ENCODE peak calls at places on chromosomes 16 and 17, in six cellular contexts. W, V, A, U, X and Q are unnamed samples.

GRCh38 chr17:30586818-30587595 is 109.8 kb downstream of the GOSR1 start:
- DNase-seq in W (no peak), V (peak; percentile 86), A (no peak), U (no peak), X (no peak), Q (no peak)

GRCh38 chr17:28327709-28328108 is 7.6 kb downstream of the IFT20 start:
- DNase-seq in W (no peak), V (peak; percentile 37), A (no peak), U (no peak), X (no peak), Q (no peak)

GRCh38 chr16:29943846-29944669 is 17.8 kb upstream of the TMEM219 start:
- DNase-seq in W (no peak), V (peak; percentile 99), A (peak; percentile 74), U (no peak), X (peak; percentile 27), Q (peak; percentile 94)

GRCh38 chr16:15873737-15874136 is 14.7 kb downstream of the CEP20 start:
- DNase-seq in W (no peak), V (no peak), A (no peak), U (no peak), X (no peak), Q (no peak)

GRCh38 chr16:2897110-2897509 is 14.1 kb downstream of the FLYWCH2 start:
- DNase-seq in W (no peak), V (peak; percentile 58), A (no peak), U (no peak), X (no peak), Q (no peak)

GRCh38 chr16:4393243-4393606 is 21.6 kb downstream of the VASN start:
- DNase-seq in W (no peak), V (no peak), A (no peak), U (peak; percentile 54), X (no peak), Q (no peak)

GRCh38 chr16:47139561-47140185 is 4.1 kb downstream of the NETO2 start:
- DNase-seq in W (no peak), V (peak; percentile 13), A (no peak), U (no peak), X (no peak), Q (no peak)

GRCh38 chr17:58741121-58741625 is 14.5 kb upstream of the PPM1E start:
- DNase-seq in W (no peak), V (peak; percentile 81), A (no peak), U (no peak), X (no peak), Q (peak; percentile 12)

GRCh38 chr16:82047787-82048186 is 12.7 kb downstream of the HSD17B2 start:
- DNase-seq in W (no peak), V (no peak), A (no peak), U (no peak), X (no peak), Q (no peak)
- H3K4me3 ChIP-seq in W (no peak overlapping the region), V (no peak overlapping the region), A (no peak overlapping the region), U (no peak overlapping the region), X (no peak overlapping the region), Q (no peak overlapping the region)

DNA sequence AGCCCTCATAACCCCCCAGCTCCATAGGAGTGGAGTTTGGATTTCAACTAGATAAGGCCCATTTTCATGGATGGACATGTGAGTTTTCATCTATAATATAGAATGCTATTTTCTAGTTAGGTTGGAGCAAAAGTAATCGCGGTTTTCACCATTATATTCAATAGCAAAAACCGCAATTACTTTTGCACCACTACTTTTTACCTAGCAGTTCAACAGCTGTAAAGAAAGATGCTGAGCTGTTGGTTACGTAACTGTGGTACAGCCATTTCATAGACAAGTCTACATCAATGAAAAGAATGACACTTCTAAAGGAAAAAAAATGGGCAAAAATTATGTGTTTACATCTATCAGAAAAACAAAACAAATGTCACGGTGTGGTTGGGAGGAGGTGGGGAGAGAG is 507.7 kb downstream of the MAF start:
- DNase-seq in W (no peak), V (no peak), A (no peak), U (no peak), X (no peak), Q (no peak)
- H3K4me1 ChIP-seq in W (peaks cover 50% of the 10 kb centered on the region), V (no peaks in the 10 kb centered on the region), A (no peaks in the 10 kb centered on the region), U (no peaks in the 10 kb centered on the region), X (peaks cover 15% of the 10 kb centered on the region), Q (no peaks in the 10 kb centered on the region)

DNA sequence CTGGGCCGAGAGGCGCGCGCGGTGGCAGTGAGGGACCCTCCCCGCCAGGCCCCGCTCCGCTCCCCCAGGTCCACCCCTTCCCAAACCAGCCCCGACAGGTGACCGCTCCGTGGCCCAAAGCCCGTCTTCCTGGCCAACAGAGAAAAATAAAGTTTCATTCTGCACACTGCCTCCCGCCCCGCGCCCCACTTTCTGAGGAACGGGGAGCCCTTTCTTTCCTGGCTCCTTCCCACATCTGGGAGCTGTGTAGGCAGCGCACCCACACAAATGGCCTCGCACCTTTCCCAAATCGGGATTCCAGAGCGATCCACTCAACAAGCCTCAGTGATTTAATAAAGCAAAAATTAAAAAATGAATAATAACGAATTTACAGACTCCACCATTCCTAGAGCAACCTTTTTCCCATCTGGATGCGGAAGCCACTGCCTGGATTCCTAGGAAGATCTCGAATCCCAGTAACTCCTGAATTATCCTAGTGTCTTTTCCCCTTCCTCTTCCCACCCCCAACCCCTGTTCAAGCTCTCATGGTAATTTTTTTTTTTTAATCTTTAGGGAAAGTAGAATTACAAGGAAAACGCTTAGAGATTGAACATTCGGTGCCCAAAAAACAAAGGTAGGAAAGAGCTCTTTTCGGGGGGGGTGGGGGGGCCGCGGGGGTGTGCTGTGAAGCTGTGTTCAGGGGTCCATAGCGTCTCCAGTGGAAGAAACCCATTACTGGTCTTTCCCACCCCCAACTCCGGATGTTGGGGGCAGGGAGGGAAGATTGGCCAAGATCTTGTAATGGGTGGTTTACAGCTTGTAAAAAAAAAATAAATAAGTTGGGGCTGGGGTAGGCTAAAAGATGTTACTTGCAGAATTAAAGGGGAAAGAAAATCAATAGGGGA is 1.6 kb downstream of the IGF2BP1 start:
- DNase-seq in W (no peak), V (peak; percentile 59), A (no peak), U (no peak), X (no peak), Q (peak; percentile 59)
- H3K4me3 ChIP-seq in W (no peak overlapping the region), V (peak overlapping the region; percentile 93), A (no peak overlapping the region), U (peak overlapping the region; percentile 12), X (no peak overlapping the region), Q (peak overlapping the region; percentile 82)

GRCh38 chr17:76453431-76453743 is 435 bp upstream of the UBE2O start:
- DNase-seq in W (no peak), V (no peak), A (no peak), U (no peak), X (no peak), Q (no peak)

GRCh38 chr17:76452646-76453430 is at the start of gene UBE2O:
- DNase-seq in W (peak; percentile 95), V (peak; percentile 80), A (peak; percentile 85), U (peak; percentile 64), X (peak; percentile 72), Q (peak; percentile 96)

GRCh38 chr17:76449126-76449525 is 3.8 kb downstream of the UBE2O start:
- DNase-seq in W (no peak), V (no peak), A (no peak), U (no peak), X (no peak), Q (no peak)

GRCh38 chr17:76452102-76452645 is 778 bp downstream of the UBE2O start:
- DNase-seq in W (peak; percentile 14), V (no peak), A (no peak), U (no peak), X (no peak), Q (no peak)

DNA sequence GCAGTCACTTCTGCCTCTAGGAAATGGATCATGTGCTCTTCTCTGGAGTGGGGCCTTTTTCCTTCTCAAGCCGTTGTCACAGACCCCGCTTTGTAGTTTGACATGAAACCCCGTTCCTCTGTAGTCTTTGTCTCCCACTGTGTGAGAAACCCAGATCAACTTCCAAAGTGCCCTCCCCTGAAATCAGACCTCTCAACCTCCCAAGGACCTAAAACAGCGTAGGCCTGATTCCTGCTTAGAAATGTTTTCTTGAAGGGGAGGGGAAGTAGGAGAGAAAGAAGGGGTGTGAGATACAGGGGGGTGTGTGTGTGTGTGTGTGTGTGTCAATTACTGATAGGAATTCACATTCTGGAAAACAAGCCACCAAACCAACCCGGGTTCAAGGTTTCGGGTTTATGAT is 1.5 kb downstream of the UBE2O start:
- DNase-seq in W (no peak), V (no peak), A (no peak), U (no peak), X (no peak), Q (no peak)
- H3K4me1 ChIP-seq in W (peaks cover 22% of the 10 kb centered on the region), V (peaks cover 18% of the 10 kb centered on the region), A (peaks cover 4% of the 10 kb centered on the region), U (no peaks in the 10 kb centered on the region), X (peaks cover 16% of the 10 kb centered on the region), Q (peaks cover 13% of the 10 kb centered on the region)

DNA sequence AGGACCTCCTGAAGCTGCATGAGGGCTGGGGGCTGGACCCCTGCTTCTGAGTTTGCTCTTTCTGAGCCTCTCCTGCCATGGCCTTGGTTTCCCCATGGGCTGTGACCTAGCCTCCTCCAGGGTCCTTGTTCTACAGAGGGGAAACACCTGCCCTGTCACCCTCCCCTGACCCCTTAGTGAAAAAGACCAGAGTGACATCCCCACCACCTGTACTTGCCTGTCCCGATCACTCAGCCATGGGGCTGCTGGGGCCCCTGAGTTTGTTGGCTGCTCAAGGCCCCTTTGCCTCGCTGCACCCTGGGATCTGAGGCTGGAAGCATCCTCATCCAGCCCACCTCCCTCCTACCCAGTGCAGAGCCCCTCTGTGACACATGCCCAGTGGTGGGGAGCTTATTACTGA is 800 bp downstream of the NOD2 start:
- DNase-seq in W (no peak), V (no peak), A (no peak), U (no peak), X (no peak), Q (no peak)
- H3K4me3 ChIP-seq in W (no peak overlapping the region), V (no peak overlapping the region), A (no peak overlapping the region), U (peak overlapping the region; percentile 73), X (no peak overlapping the region), Q (no peak overlapping the region)

GRCh38 chr16:10754941-10755340 is 11.3 kb downstream of the NUBP1 start:
- DNase-seq in W (no peak), V (peak; percentile 82), A (no peak), U (no peak), X (no peak), Q (no peak)
- H3K4me1 ChIP-seq in W (no peaks in the 10 kb centered on the region), V (peaks cover 2% of the 10 kb centered on the region), A (no peaks in the 10 kb centered on the region), U (no peaks in the 10 kb centered on the region), X (peaks cover 8% of the 10 kb centered on the region), Q (no peaks in the 10 kb centered on the region)